ENCODE peak calls at places on chromosomes 11 and 22, in five cellular contexts. V, K, C, I and R are unnamed samples.

GRCh38 chr11:84430661-84431060 is 1144.5 kb upstream of the CCDC90B start:
- DNase-seq in V (no peak), K (no peak), C (no peak), I (no peak), R (no peak)

GRCh38 chr11:44754876-44755552 is 28.3 kb downstream of the TSPAN18 start:
- DNase-seq in V (no peak), K (peak; percentile 45), C (no peak), I (no peak), R (no peak)

GRCh38 chr22:50507421-50507990 is at the start of gene LMF2:
- DNase-seq in V (peak; percentile 96), K (no peak), C (no peak), I (no peak), R (peak; percentile 92)

GRCh38 chr11:109320595-109320994 is 101.4 kb upstream of the C11orf87 start:
- DNase-seq in V (no peak), K (peak; percentile 26), C (peak; percentile 78), I (peak; percentile 67), R (no peak)

GRCh38 chr11:33891714-33892327 is at the start of gene LMO2:
- DNase-seq in V (no peak), K (peak; percentile 51), C (no peak), I (no peak), R (no peak)

GRCh38 chr11:87299041-87299481 is 261.3 kb downstream of the TMEM135 start:
- DNase-seq in V (no peak), K (no peak), C (no peak), I (no peak), R (no peak)

GRCh38 chr22:27575348-27575747 is 226.2 kb downstream of the MN1 start:
- DNase-seq in V (no peak), K (no peak), C (no peak), I (no peak), R (no peak)

GRCh38 chr11:8906629-8907028 is 4.4 kb upstream of the AKIP1 start:
- DNase-seq in V (no peak), K (peak; percentile 44), C (peak; percentile 73), I (peak; percentile 75), R (no peak)

GRCh38 chr11:102452461-102453285 is at the start of gene TMEM123:
- DNase-seq in V (peak; percentile 74), K (peak; percentile 63), C (peak; percentile 28), I (peak; percentile 65), R (peak; percentile 87)

GRCh38 chr22:18154821-18155390 is 4.9 kb downstream of the USP18 start:
- DNase-seq in V (no peak), K (no peak), C (no peak), I (no peak), R (no peak)

GRCh38 chr22:46381142-46381541 is 45.6 kb downstream of the TRMU start:
- DNase-seq in V (no peak), K (no peak), C (peak; percentile 54), I (no peak), R (no peak)

GRCh38 chr11:96388891-96389603 is 665 bp downstream of the CCDC82 start:
- DNase-seq in V (peak; percentile 68), K (peak; percentile 79), C (peak; percentile 35), I (no peak), R (peak; percentile 67)

GRCh38 chr11:93734427-93735222 is 6.7 kb downstream of the TAF1D start:
- DNase-seq in V (no peak), K (no peak), C (no peak), I (no peak), R (no peak)

GRCh38 chr11:128695539-128696221 is 1.8 kb downstream of the FLI1 start:
- DNase-seq in V (no peak), K (no peak), C (no peak), I (peak; percentile 37), R (peak; percentile 56)

GRCh38 chr11:118295834-118296454 is 8.6 kb upstream of the CD3E start:
- DNase-seq in V (no peak), K (no peak), C (peak; percentile 11), I (peak; percentile 6), R (no peak)

GRCh38 chr11:25163421-25163820 is 666.6 kb downstream of the LUZP2 start:
- DNase-seq in V (no peak), K (no peak), C (no peak), I (peak; percentile 47), R (no peak)

GRCh38 chr11:5004429-5005274 is 10.0 kb downstream of the OR51L1 start:
- DNase-seq in V (peak; percentile 66), K (peak; percentile 58), C (no peak), I (peak; percentile 64), R (peak; percentile 82)

GRCh38 chr11:69240332-69241074 is 53.5 kb upstream of the MYEOV start:
- DNase-seq in V (no peak), K (no peak), C (no peak), I (no peak), R (peak; percentile 14)

GRCh38 chr22:43060213-43060612 is 29.0 kb downstream of the TTLL1 start:
- DNase-seq in V (peak; percentile 82), K (peak; percentile 32), C (no peak), I (no peak), R (peak; percentile 42)

GRCh38 chr11:41459602-41460405 is at the start of gene LRRC4C:
- DNase-seq in V (no peak), K (no peak), C (no peak), I (no peak), R (no peak)

GRCh38 chr11:44727373-44728084 is 767 bp downstream of the TSPAN18 start:
- DNase-seq in V (peak; percentile 92), K (peak; percentile 93), C (peak; percentile 9), I (peak; percentile 45), R (peak; percentile 89)